ENCODE peak calls at places on chromosomes 5 and 9, in ten cellular contexts. T is stomach, E is breast epithelium, S is endothelial cell, M is HepG2, J is GM13976, Q is GM12865, N is AG04449, O is type B pancreatic cell, I is nephron progenitor cell. B is an unnamed sample.

GRCh38 chr5:9667906-9668305 is 37.8 kb upstream of the TAS2R1 start:
- DNase-seq in O (no peak), S (no peak), T (no peak), J (no peak), E (no peak), N (no peak), I (no peak), Q (no peak), M (no peak), B (no peak)

GRCh38 chr9:136947955-136948510 is 3.0 kb downstream of the C8G start:
- DNase-seq in M (peak; percentile 64), E (no peak), N (no peak), O (no peak), Q (peak; percentile 52), I (peak; percentile 73), T (peak; percentile 60), S (peak; percentile 52), J (peak; percentile 64), B (no peak)

GRCh38 chr5:81017320-81017719 is 57.2 kb downstream of the RASGRF2 start:
- DNase-seq in M (no peak), J (no peak), N (no peak), O (no peak), T (no peak), I (no peak), E (no peak), Q (no peak), S (no peak), B (no peak)

GRCh38 chr9:134359493-134360179 is 33.4 kb downstream of the RXRA start:
- DNase-seq in M (no peak), Q (no peak), S (no peak), O (no peak), E (no peak), T (no peak), I (no peak), N (no peak), J (no peak), B (no peak)

GRCh38 chr5:175478384-175479124 is at the start of gene SFXN1:
- DNase-seq in J (peak; percentile 96), T (peak; percentile 82), O (peak; percentile 88), E (peak; percentile 27), N (no peak), M (peak; percentile 44), I (peak; percentile 85), S (peak; percentile 68), Q (peak; percentile 87), B (peak; percentile 96)

GRCh38 chr5:149439899-149440655 is 61.0 kb upstream of the IL17B start:
- DNase-seq in I (no peak), Q (no peak), O (no peak), J (no peak), N (no peak), M (peak; percentile 84), E (peak; percentile 83), T (peak; percentile 76), S (peak; percentile 29), B (no peak)

GRCh38 chr5:136999787-137000186 is 499.3 kb downstream of the SPOCK1 start:
- DNase-seq in O (no peak), M (no peak), Q (no peak), E (no peak), I (no peak), S (no peak), N (no peak), J (no peak), T (no peak), B (no peak)

GRCh38 chr9:26346942-26347477 is 545.6 kb downstream of the CAAP1 start:
- DNase-seq in J (no peak), I (no peak), M (no peak), S (no peak), N (no peak), O (no peak), Q (no peak), E (no peak), T (no peak), B (no peak)

GRCh38 chr5:132457371-132458225 is 33.0 kb downstream of the IRF1 start:
- DNase-seq in O (no peak), Q (peak; percentile 45), E (no peak), M (peak; percentile 23), J (no peak), I (no peak), N (no peak), S (no peak), T (peak; percentile 35), B (no peak)

GRCh38 chr5:125227333-125228075 is 481.1 kb upstream of the ZNF608 start:
- DNase-seq in E (no peak), S (peak; percentile 52), O (no peak), J (no peak), I (peak; percentile 16), M (no peak), N (no peak), Q (peak; percentile 34), T (no peak), B (no peak)
- TF ChIP-seq CTCF in E (no peak), S (peak; percentile 46), O (peak; percentile 73), J (no peak), I (peak; percentile 49), M (peak; percentile 40), N (peak; percentile 43), Q (peak; percentile 45), T (peak; percentile 35), B (peak; percentile 19)

DNA sequence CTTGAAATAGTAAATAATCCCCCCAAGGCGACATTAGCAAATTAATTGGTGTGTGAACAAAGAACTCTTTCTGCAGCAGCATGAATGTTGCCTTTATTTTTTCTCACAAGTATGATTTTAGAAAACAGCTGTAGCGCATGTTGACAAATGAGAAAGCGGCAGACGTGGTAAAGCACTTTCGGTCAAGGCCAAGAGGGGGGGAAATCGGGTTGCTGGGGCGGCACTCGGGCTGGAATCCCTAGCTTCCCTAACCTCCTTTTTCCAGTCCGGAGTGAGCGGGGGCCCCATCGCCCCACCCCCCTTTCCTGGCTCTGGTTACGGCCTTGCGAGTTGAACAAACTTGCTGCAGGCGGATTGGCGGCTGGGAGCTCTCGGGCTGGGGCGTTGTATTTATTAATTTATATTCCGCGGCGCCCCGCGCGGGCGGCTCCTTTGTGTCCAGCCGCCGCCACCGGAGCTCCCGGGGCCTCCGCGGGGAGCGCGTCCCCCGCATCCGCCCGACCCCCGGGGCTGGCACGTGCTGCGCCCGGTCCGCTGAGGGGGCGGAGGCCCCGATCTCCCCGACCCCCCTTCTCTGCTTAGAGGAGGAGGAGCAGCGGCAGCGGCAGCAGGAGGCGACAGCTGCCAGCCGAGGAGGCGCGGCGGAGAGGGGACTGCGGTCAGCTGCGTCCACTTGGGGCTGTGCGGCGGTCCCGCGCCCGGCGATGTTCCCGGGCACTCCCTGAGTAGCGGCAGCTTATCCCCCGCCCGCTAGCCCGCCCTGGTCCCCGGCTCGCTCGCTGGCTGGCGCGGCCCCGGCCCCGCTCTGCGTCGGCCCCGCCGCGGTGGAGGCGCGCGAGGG is at the start of gene RHOBTB3:
- DNase-seq in I (peak; percentile 87), Q (peak; percentile 71), S (peak; percentile 61), J (peak; percentile 65), O (peak; percentile 89), N (peak; percentile 60), M (peak; percentile 79), T (peak; percentile 85), E (peak; percentile 73), B (peak; percentile 68)
- TF ChIP-seq CTCF in I (no peak), Q (no peak), S (no peak), J (no peak), O (no peak), N (peak; percentile 8), M (peak; percentile 17), T (no peak), E (no peak), B (no peak)

DNA sequence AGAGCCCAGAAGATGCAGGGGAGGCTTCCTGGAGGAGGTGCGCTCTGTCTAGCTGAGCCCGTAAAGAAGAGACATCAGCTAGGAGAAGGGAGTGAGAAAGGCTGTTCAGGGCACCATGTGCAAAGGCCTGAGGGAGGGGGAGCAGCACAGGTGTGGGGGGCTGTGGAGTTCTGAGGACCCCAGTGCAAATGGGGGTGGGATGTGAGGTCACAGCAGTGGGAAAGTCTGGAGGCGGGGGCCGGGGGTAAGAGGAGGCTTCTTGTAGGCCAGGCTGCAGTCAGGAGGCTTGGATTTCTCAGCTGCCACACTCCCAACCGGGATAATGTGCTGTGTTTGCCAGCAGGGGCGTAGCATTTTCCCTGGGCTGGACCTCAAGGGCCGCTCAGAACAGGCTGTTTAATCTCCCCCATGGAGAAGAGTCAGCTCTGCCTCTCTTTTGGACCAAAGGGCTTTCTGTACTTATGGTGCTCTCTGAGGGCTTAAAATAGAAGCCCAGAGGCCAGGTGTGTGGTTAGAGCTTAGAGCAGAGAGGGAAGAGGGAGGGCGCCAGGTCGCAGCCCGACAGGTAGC is 5.7 kb downstream of the NEURL1B start:
- DNase-seq in J (no peak), O (no peak), S (peak; percentile 47), Q (no peak), M (peak; percentile 25), N (no peak), T (no peak), E (no peak), I (peak; percentile 38), B (no peak)
- TF ChIP-seq CTCF in J (no peak), O (peak; percentile 64), S (peak; percentile 19), Q (peak; percentile 4), M (peak; percentile 37), N (no peak), T (no peak), E (peak; percentile 8), I (peak; percentile 45), B (no peak)

GRCh38 chr5:139383993-139384590 is 995 bp upstream of the SLC23A1 start:
- DNase-seq in Q (no peak), M (no peak), S (no peak), I (no peak), T (no peak), J (no peak), O (no peak), E (no peak), N (no peak), B (no peak)

GRCh38 chr5:139384591-139385051 is 1.5 kb upstream of the SLC23A1 start:
- DNase-seq in S (no peak), M (no peak), Q (peak; percentile 39), O (no peak), E (no peak), T (no peak), N (no peak), I (no peak), J (no peak), B (no peak)

GRCh38 chr5:139383275-139383992 is at the start of gene SLC23A1:
- DNase-seq in J (no peak), Q (no peak), I (no peak), T (no peak), S (no peak), E (no peak), M (peak; percentile 72), N (no peak), O (no peak), B (no peak)

GRCh38 chr5:139386039-139386438 is 2.9 kb upstream of the SLC23A1 start:
- DNase-seq in O (no peak), Q (no peak), T (no peak), I (no peak), M (no peak), N (no peak), S (no peak), E (no peak), J (no peak), B (no peak)

DNA sequence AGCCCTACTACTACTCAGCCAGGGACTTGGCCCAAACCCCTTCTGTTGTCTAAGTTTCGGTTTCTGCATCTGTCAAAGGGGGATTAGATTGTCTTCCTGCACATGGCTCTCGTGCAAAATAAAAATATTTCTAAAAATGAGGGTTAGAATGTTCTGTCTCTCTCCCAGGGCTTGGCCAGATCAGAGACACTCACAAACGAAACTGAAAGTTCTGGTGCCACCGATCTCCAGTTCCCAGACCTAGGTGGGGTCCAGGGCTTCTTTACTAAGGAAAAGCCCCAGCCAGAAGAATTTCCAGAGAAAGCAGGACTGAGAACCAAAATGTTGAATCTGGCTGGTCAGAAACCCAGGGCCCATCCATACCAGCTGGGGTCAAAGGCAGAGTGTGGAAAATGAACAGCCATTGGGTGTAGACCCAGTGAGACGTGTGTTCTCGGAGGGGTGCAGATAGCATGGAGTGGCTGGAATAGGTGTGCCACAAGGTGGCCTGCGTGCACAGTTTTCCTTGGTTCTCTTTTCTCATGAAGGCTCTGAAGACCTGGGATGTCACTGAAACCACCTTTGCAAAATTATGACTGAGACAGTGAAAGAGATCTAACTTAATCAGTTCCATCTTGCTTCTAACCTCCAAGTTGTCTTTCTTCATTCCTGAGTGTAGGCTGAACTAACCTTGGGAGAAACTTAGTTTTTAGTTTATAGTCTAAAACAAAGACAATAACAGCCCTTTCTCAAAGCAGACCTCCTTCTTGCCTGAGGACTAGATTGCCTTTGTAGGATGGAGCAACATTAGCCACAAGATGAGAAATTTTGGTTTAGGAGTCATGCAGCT is 2.2 kb upstream of the SLC23A1 start:
- DNase-seq in M (peak; percentile 73), T (peak; percentile 52), I (no peak), E (no peak), S (no peak), J (peak; percentile 61), N (no peak), Q (peak; percentile 50), O (no peak), B (peak; percentile 63)
- TF ChIP-seq CTCF in M (peak; percentile 93), T (peak; percentile 13), I (no peak), E (no peak), S (no peak), J (no peak), N (no peak), Q (no peak), O (no peak), B (peak; percentile 31)